ENCODE peak calls at places on chromosomes 5 and 9, in eight cellular contexts. One of them, this sample, is unnamed.

GRCh38 chr5:127216906-127217675 is 73.5 kb upstream of the MEGF10 start:
- DNase-seq in left lung: no peak
- DNase-seq in stimulated activated CD8-positive, alpha-beta memory T cell treated with anti-CD3 and anti-CD28 coated beads, Interleukin-2, amount 100 ng/mL, for 1 hour: no peak
- DNase-seq in activated T-helper 2 cell treated with anti-CD3 and anti-CD28 coated beads, Interferon-gamma antibody, Interleukin-2, Interleukin-4, amounts not matched to agents 10 μg/mL and 5 μg/mL and 100 μg/mL, durations not matched to agents 14 hours and 24 hours and 36 hours: no peak
- DNase-seq in CD8-positive, alpha-beta memory T cell: no peak
- DNase-seq in effector memory CD4-positive, alpha-beta T cell: no peak
- DNase-seq in anterior cingulate cortex: no peak
- DNase-seq in fibroblast of the aortic adventitia: no peak
- DNase-seq in this sample: no peak

GRCh38 chr9:4714266-4715016 is 26.6 kb downstream of the AK3 start:
- DNase-seq in left lung: no peak
- DNase-seq in stimulated activated CD8-positive, alpha-beta memory T cell treated with anti-CD3 and anti-CD28 coated beads, Interleukin-2, amount 100 ng/mL, for 1 hour: no peak
- DNase-seq in activated T-helper 2 cell treated with anti-CD3 and anti-CD28 coated beads, Interferon-gamma antibody, Interleukin-2, Interleukin-4, amounts not matched to agents 10 μg/mL and 5 μg/mL and 100 μg/mL, durations not matched to agents 14 hours and 24 hours and 36 hours: no peak
- DNase-seq in CD8-positive, alpha-beta memory T cell: no peak
- DNase-seq in effector memory CD4-positive, alpha-beta T cell: no peak
- DNase-seq in anterior cingulate cortex: no peak
- DNase-seq in fibroblast of the aortic adventitia: no peak
- DNase-seq in this sample: no peak

GRCh38 chr9:128215491-128216404 is 12.6 kb downstream of the DNM1 start:
- DNase-seq in left lung: no peak
- DNase-seq in stimulated activated CD8-positive, alpha-beta memory T cell treated with anti-CD3 and anti-CD28 coated beads, Interleukin-2, amount 100 ng/mL, for 1 hour: no peak
- DNase-seq in activated T-helper 2 cell treated with anti-CD3 and anti-CD28 coated beads, Interferon-gamma antibody, Interleukin-2, Interleukin-4, amounts not matched to agents 10 μg/mL and 5 μg/mL and 100 μg/mL, durations not matched to agents 14 hours and 24 hours and 36 hours: no peak
- DNase-seq in CD8-positive, alpha-beta memory T cell: no peak
- DNase-seq in effector memory CD4-positive, alpha-beta T cell: no peak
- DNase-seq in anterior cingulate cortex: no peak
- DNase-seq in fibroblast of the aortic adventitia: peak
- DNase-seq in this sample: no peak

GRCh38 chr5:61333351-61334223 is 1.5 kb downstream of the ZSWIM6 start:
- DNase-seq in left lung: peak
- DNase-seq in stimulated activated CD8-positive, alpha-beta memory T cell treated with anti-CD3 and anti-CD28 coated beads, Interleukin-2, amount 100 ng/mL, for 1 hour: no peak
- DNase-seq in activated T-helper 2 cell treated with anti-CD3 and anti-CD28 coated beads, Interferon-gamma antibody, Interleukin-2, Interleukin-4, amounts not matched to agents 10 μg/mL and 5 μg/mL and 100 μg/mL, durations not matched to agents 14 hours and 24 hours and 36 hours: peak
- DNase-seq in CD8-positive, alpha-beta memory T cell: peak
- DNase-seq in effector memory CD4-positive, alpha-beta T cell: peak
- DNase-seq in anterior cingulate cortex: peak
- DNase-seq in fibroblast of the aortic adventitia: peak
- DNase-seq in this sample: peak

GRCh38 chr5:141343242-141343952 is at the start of gene PCDHGA3:
- DNase-seq in left lung: no peak
- DNase-seq in stimulated activated CD8-positive, alpha-beta memory T cell treated with anti-CD3 and anti-CD28 coated beads, Interleukin-2, amount 100 ng/mL, for 1 hour: no peak
- DNase-seq in activated T-helper 2 cell treated with anti-CD3 and anti-CD28 coated beads, Interferon-gamma antibody, Interleukin-2, Interleukin-4, amounts not matched to agents 10 μg/mL and 5 μg/mL and 100 μg/mL, durations not matched to agents 14 hours and 24 hours and 36 hours: no peak
- DNase-seq in CD8-positive, alpha-beta memory T cell: no peak
- DNase-seq in effector memory CD4-positive, alpha-beta T cell: no peak
- DNase-seq in anterior cingulate cortex: no peak
- DNase-seq in fibroblast of the aortic adventitia: peak
- DNase-seq in this sample: no peak

GRCh38 chr5:154610321-154611154 is 132.5 kb upstream of the HAND1 start:
- DNase-seq in left lung: peak
- DNase-seq in stimulated activated CD8-positive, alpha-beta memory T cell treated with anti-CD3 and anti-CD28 coated beads, Interleukin-2, amount 100 ng/mL, for 1 hour: peak
- DNase-seq in activated T-helper 2 cell treated with anti-CD3 and anti-CD28 coated beads, Interferon-gamma antibody, Interleukin-2, Interleukin-4, amounts not matched to agents 10 μg/mL and 5 μg/mL and 100 μg/mL, durations not matched to agents 14 hours and 24 hours and 36 hours: peak
- DNase-seq in CD8-positive, alpha-beta memory T cell: peak
- DNase-seq in effector memory CD4-positive, alpha-beta T cell: peak
- DNase-seq in anterior cingulate cortex: peak
- DNase-seq in fibroblast of the aortic adventitia: peak
- DNase-seq in this sample: peak

GRCh38 chr5:79023323-79023722 is 38.2 kb upstream of the ARSB start:
- DNase-seq in left lung: no peak
- DNase-seq in stimulated activated CD8-positive, alpha-beta memory T cell treated with anti-CD3 and anti-CD28 coated beads, Interleukin-2, amount 100 ng/mL, for 1 hour: no peak
- DNase-seq in activated T-helper 2 cell treated with anti-CD3 and anti-CD28 coated beads, Interferon-gamma antibody, Interleukin-2, Interleukin-4, amounts not matched to agents 10 μg/mL and 5 μg/mL and 100 μg/mL, durations not matched to agents 14 hours and 24 hours and 36 hours: no peak
- DNase-seq in CD8-positive, alpha-beta memory T cell: no peak
- DNase-seq in effector memory CD4-positive, alpha-beta T cell: no peak
- DNase-seq in anterior cingulate cortex: no peak
- DNase-seq in fibroblast of the aortic adventitia: no peak
- DNase-seq in this sample: no peak

GRCh38 chr9:19229725-19230355 is 653 bp upstream of the DENND4C start:
- DNase-seq in left lung: peak
- DNase-seq in stimulated activated CD8-positive, alpha-beta memory T cell treated with anti-CD3 and anti-CD28 coated beads, Interleukin-2, amount 100 ng/mL, for 1 hour: no peak
- DNase-seq in activated T-helper 2 cell treated with anti-CD3 and anti-CD28 coated beads, Interferon-gamma antibody, Interleukin-2, Interleukin-4, amounts not matched to agents 10 μg/mL and 5 μg/mL and 100 μg/mL, durations not matched to agents 14 hours and 24 hours and 36 hours: peak
- DNase-seq in CD8-positive, alpha-beta memory T cell: peak
- DNase-seq in effector memory CD4-positive, alpha-beta T cell: no peak
- DNase-seq in anterior cingulate cortex: no peak
- DNase-seq in fibroblast of the aortic adventitia: peak
- DNase-seq in this sample: no peak

GRCh38 chr9:32603914-32604852 is 31.2 kb upstream of the NDUFB6 start:
- DNase-seq in left lung: no peak
- DNase-seq in stimulated activated CD8-positive, alpha-beta memory T cell treated with anti-CD3 and anti-CD28 coated beads, Interleukin-2, amount 100 ng/mL, for 1 hour: no peak
- DNase-seq in activated T-helper 2 cell treated with anti-CD3 and anti-CD28 coated beads, Interferon-gamma antibody, Interleukin-2, Interleukin-4, amounts not matched to agents 10 μg/mL and 5 μg/mL and 100 μg/mL, durations not matched to agents 14 hours and 24 hours and 36 hours: no peak
- DNase-seq in CD8-positive, alpha-beta memory T cell: no peak
- DNase-seq in effector memory CD4-positive, alpha-beta T cell: no peak
- DNase-seq in anterior cingulate cortex: no peak
- DNase-seq in fibroblast of the aortic adventitia: no peak
- DNase-seq in this sample: no peak

GRCh38 chr5:136809382-136809781 is 444.0 kb upstream of the TRPC7 start:
- DNase-seq in left lung: no peak
- DNase-seq in stimulated activated CD8-positive, alpha-beta memory T cell treated with anti-CD3 and anti-CD28 coated beads, Interleukin-2, amount 100 ng/mL, for 1 hour: no peak
- DNase-seq in activated T-helper 2 cell treated with anti-CD3 and anti-CD28 coated beads, Interferon-gamma antibody, Interleukin-2, Interleukin-4, amounts not matched to agents 10 μg/mL and 5 μg/mL and 100 μg/mL, durations not matched to agents 14 hours and 24 hours and 36 hours: no peak
- DNase-seq in CD8-positive, alpha-beta memory T cell: no peak
- DNase-seq in effector memory CD4-positive, alpha-beta T cell: no peak
- DNase-seq in anterior cingulate cortex: no peak
- DNase-seq in fibroblast of the aortic adventitia: peak
- DNase-seq in this sample: no peak

This sample was measured in lower lobe of right lung.